ENCODE peak calls at places on chromosomes 2 and 18, in five cellular contexts. R, S, G, T and M are unnamed samples.

GRCh38 chr2:54903736-54904554 is 146.3 kb downstream of the RTN4 start:
- DNase-seq in S (no peak), G (peak; percentile 43), T (peak; percentile 62), R (no peak), M (no peak)

GRCh38 chr18:12946549-12947354 is 1.1 kb upstream of the SEH1L start:
- DNase-seq in G (peak; percentile 64), R (peak; percentile 76), S (peak; percentile 81), T (peak; percentile 47), M (peak; percentile 21)

GRCh38 chr2:19649785-19650380 is 251.9 kb downstream of the TTC32 start:
- DNase-seq in G (peak; percentile 46), S (no peak), T (no peak), R (no peak), M (no peak)

GRCh38 chr2:231795525-231796327 is 9.5 kb downstream of the COPS7B start:
- DNase-seq in G (peak; percentile 84), S (no peak), T (peak; percentile 79), R (peak; percentile 56), M (peak; percentile 60)

GRCh38 chr2:59888015-59888414 is 665.4 kb downstream of the BCL11A start:
- DNase-seq in S (no peak), G (no peak), R (peak; percentile 50), T (no peak), M (peak; percentile 89)

GRCh38 chr2:90207454-90208058 is 1516.1 kb downstream of the RPIA start:
- DNase-seq in G (no peak), R (peak; percentile 75), T (no peak), S (no peak), M (peak; percentile 47)

GRCh38 chr18:8411492-8411891 is 197.7 kb upstream of the RAB12 start:
- DNase-seq in G (no peak), T (no peak), S (no peak), R (no peak), M (no peak)

GRCh38 chr2:19026156-19026660 is 332.2 kb downstream of the OSR1 start:
- DNase-seq in R (no peak), T (no peak), S (no peak), G (no peak), M (no peak)

GRCh38 chr2:188294547-188294946 is 2.9 kb downstream of the GULP1 start:
- DNase-seq in R (no peak), G (no peak), T (no peak), S (no peak), M (no peak)

GRCh38 chr18:22731398-22731797 is 201.7 kb upstream of the RBBP8 start:
- DNase-seq in G (no peak), S (no peak), R (no peak), T (no peak), M (no peak)

GRCh38 chr2:241064008-241064801 is 37.9 kb downstream of the MTERF4 start:
- DNase-seq in G (peak; percentile 71), S (peak; percentile 86), R (peak; percentile 70), T (peak; percentile 64), M (peak; percentile 48)

GRCh38 chr18:77248873-77249582 is 620 bp upstream of the GALR1 start:
- DNase-seq in T (no peak), G (no peak), S (no peak), R (peak; percentile 38), M (no peak)

GRCh38 chr2:179049546-179050311 is at the start of gene CCDC141:
- DNase-seq in R (no peak), G (peak; percentile 42), T (peak; percentile 10), S (no peak), M (peak; percentile 43)

GRCh38 chr2:209113030-209113429 is 310.8 kb upstream of the MAP2 start:
- DNase-seq in R (peak; percentile 53), T (no peak), S (no peak), G (no peak), M (no peak)

GRCh38 chr2:128641421-128642095 is 322.9 kb upstream of the HS6ST1 start:
- DNase-seq in G (no peak), T (no peak), S (no peak), R (no peak), M (no peak)

GRCh38 chr2:164933751-164934189 is 21.6 kb downstream of the SLC38A11 start:
- DNase-seq in T (no peak), R (no peak), G (no peak), S (no peak), M (no peak)

GRCh38 chr2:232328038-232328435 is 50.5 kb upstream of the ALPP start:
- DNase-seq in G (no peak), R (no peak), S (no peak), T (no peak), M (no peak)

GRCh38 chr2:41197781-41198180 is 745.9 kb upstream of the SLC8A1 start:
- DNase-seq in R (peak; percentile 17), T (no peak), S (no peak), G (no peak), M (no peak)

GRCh38 chr2:70901235-70902066 is 34.2 kb upstream of the ATP6V1B1 start:
- DNase-seq in R (peak; percentile 82), G (no peak), T (no peak), S (no peak), M (no peak)

GRCh38 chr2:205296959-205297358 is 385.3 kb upstream of the NRP2 start:
- DNase-seq in G (no peak), R (no peak), T (no peak), S (no peak), M (no peak)

GRCh38 chr2:127415593-127416485 is 2.4 kb upstream of the PROC start:
- DNase-seq in G (peak; percentile 86), S (peak; percentile 95), R (peak; percentile 95), T (peak; percentile 89), M (peak; percentile 38)

GRCh38 chr2:109402180-109402579 is 211.6 kb downstream of the SEPTIN10 start:
- DNase-seq in R (no peak), G (no peak), T (no peak), S (peak; percentile 61), M (no peak)

GRCh38 chr2:234334146-234334545 is 162.7 kb downstream of the ARL4C start:
- DNase-seq in T (no peak), G (peak; percentile 16), S (no peak), R (peak; percentile 29), M (no peak)

GRCh38 chr18:76262956-76263955 is 231.8 kb downstream of the ZNF516 start:
- DNase-seq in S (no peak), T (no peak), R (no peak), G (no peak), M (no peak)

GRCh38 chr18:55224086-55224625 is 264.9 kb upstream of the CCDC68 start:
- DNase-seq in R (no peak), T (no peak), S (no peak), G (no peak), M (no peak)

GRCh38 chr2:18402-19271 is 27.7 kb downstream of the FAM110C start:
- DNase-seq in T (no peak), S (no peak), R (peak; percentile 48), G (peak; percentile 31), M (no peak)

GRCh38 chr2:232667989-232668583 is 29.0 kb upstream of the GIGYF2 start:
- DNase-seq in R (no peak), G (no peak), T (no peak), S (no peak), M (no peak)

GRCh38 chr2:196586511-196586991 is 53.0 kb upstream of the CCDC150 start:
- DNase-seq in T (no peak), G (no peak), S (no peak), R (no peak), M (no peak)

GRCh38 chr18:49398331-49398730 is 62.1 kb downstream of the DYM start:
- DNase-seq in G (no peak), S (no peak), R (no peak), T (no peak), M (no peak)

GRCh38 chr2:1032030-1032429 is 81.4 kb downstream of the SNTG2 start:
- DNase-seq in R (no peak), S (no peak), T (no peak), G (no peak), M (no peak)

GRCh38 chr2:64679673-64680425 is 26.1 kb upstream of the SERTAD2 start:
- DNase-seq in R (no peak), S (no peak), T (no peak), G (no peak), M (no peak)

GRCh38 chr18:50240083-50240563 is 26.2 kb downstream of the CFAP53 start:
- DNase-seq in T (no peak), R (no peak), G (no peak), S (no peak), M (no peak)

GRCh38 chr2:160371251-160372009 is 122.2 kb downstream of the RBMS1 start:
- DNase-seq in G (no peak), R (no peak), S (no peak), T (no peak), M (no peak)

GRCh38 chr2:160368988-160369935 is 124.3 kb downstream of the RBMS1 start:
- DNase-seq in R (no peak), G (peak; percentile 74), S (no peak), T (no peak), M (peak; percentile 34)

GRCh38 chr2:160363961-160364733 is 129.5 kb downstream of the RBMS1 start:
- DNase-seq in S (no peak), G (no peak), R (no peak), T (no peak), M (no peak)

GRCh38 chr2:160365691-160366367 is 127.8 kb downstream of the RBMS1 start:
- DNase-seq in G (no peak), S (no peak), R (no peak), T (peak; percentile 71), M (peak; percentile 85)

GRCh38 chr2:160367887-160368286 is 125.7 kb downstream of the RBMS1 start:
- DNase-seq in T (peak; percentile 30), R (peak; percentile 25), G (peak; percentile 46), S (no peak), M (peak; percentile 69)
- H3K27ac ChIP-seq in T (peak overlapping the region; percentile 31), R (no peak overlapping the region), G (no peak overlapping the region), S (peak overlapping the region; percentile 88), M (peak overlapping the region; percentile 34)

GRCh38 chr2:148987286-148987685 is 51.2 kb upstream of the LYPD6B start:
- DNase-seq in T (no peak), S (no peak), G (no peak), R (no peak), M (no peak)
- H3K27ac ChIP-seq in T (no peak overlapping the region), S (no peak overlapping the region), G (no peak overlapping the region), R (no peak overlapping the region), M (no peak overlapping the region)

GRCh38 chr2:37378411-37378810 is 34.0 kb downstream of the QPCT start:
- DNase-seq in R (no peak), T (no peak), G (no peak), S (no peak), M (no peak)
- H3K27ac ChIP-seq in R (no peak overlapping the region), T (peak overlapping the region; percentile 62), G (no peak overlapping the region), S (no peak overlapping the region), M (peak overlapping the region; percentile 98)

DNA sequence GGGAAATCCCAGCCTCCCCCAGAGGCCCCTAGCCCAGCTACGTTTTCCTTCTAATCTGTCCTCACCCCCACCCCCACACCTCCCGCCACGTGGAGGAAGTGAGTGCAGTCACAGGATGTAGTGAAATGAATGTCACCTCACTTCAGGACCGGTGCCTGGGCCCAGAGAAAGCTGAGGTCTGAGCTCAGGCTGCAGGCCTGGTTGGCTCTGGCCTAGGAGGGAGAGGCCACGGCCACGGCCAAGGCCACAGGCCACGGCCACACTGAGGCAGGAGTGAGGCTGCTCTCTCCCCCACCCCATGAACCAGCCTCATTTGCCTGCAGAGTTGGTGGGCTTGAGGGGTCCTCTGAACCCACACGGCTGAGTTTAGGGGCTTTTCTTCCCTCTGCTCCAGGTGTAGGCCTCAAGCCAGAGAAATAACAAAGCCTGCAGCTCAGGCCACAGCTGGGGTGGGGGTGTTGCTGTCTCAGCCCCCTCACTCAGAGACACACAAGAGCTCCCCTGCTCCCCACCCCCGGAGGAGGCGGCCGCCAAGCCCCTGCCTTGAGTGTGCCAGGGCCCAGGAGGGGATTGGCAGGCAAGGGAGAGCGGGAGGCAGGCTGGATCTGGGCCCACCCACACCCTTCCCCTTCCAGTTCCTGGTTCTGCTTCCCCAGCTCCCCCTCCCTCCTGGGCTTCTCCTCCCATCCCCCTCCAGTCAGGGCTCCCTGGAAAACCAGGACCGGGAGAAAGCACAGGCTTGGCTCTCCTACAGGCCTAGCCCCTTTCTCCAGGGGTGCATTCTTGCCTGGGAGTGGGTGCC is 27.0 kb downstream of the DNMT3A start:
- DNase-seq in T (peak; percentile 53), R (peak; percentile 93), G (peak; percentile 71), S (peak; percentile 87), M (no peak)
- H3K27ac ChIP-seq in T (peak overlapping the region; percentile 60), R (peak overlapping the region; percentile 84), G (peak overlapping the region; percentile 45), S (peak overlapping the region; percentile 78), M (no peak overlapping the region)